ENCODE peak calls at places on chromosome 19, in four cellular contexts. M is H1, B is WTC11, F is K562. L is an unnamed sample.

GRCh38 chr19:5398693-5399057 is 56.5 kb upstream of the ZNRF4 start:
- DNase-seq in M (no peak), B (no peak), F (no peak), L (no peak)

GRCh38 chr19:14497347-14497921 is 1.5 kb upstream of the GIPC1 start:
- DNase-seq in M (no peak), B (no peak), F (no peak), L (no peak)

GRCh38 chr19:10517760-10518443 is 655 bp upstream of the S1PR5 start:
- DNase-seq in M (no peak), B (peak; percentile 65), F (peak; percentile 62), L (peak; percentile 69)

GRCh38 chr19:46646402-46646801 is 10.4 kb upstream of the GNG8 start:
- DNase-seq in M (no peak), B (no peak), F (no peak), L (no peak)

GRCh38 chr19:6730153-6730804 is 7.1 kb downstream of the GPR108 start:
- DNase-seq in M (peak; percentile 82), B (peak; percentile 94), F (peak; percentile 96), L (peak; percentile 71)

GRCh38 chr19:43619262-43620060 is at the start of gene ZNF428:
- DNase-seq in M (peak; percentile 88), B (peak; percentile 93), F (peak; percentile 93), L (peak; percentile 95)

GRCh38 chr19:16330368-16330801 is 5.8 kb downstream of the KLF2 start:
- DNase-seq in M (no peak), B (no peak), F (peak; percentile 77), L (no peak)

GRCh38 chr19:5926641-5927438 is 12.8 kb downstream of the CAPS start:
- DNase-seq in M (no peak), B (no peak), F (no peak), L (peak; percentile 83)

GRCh38 chr19:16234552-16235445 is 37.1 kb downstream of the AP1M1 start:
- DNase-seq in M (no peak), B (no peak), F (no peak), L (peak; percentile 12)

GRCh38 chr19:35715981-35716734 is 1.6 kb upstream of the KMT2B start:
- DNase-seq in M (no peak), B (no peak), F (peak; percentile 48), L (peak; percentile 81)

GRCh38 chr19:46824887-46825730 is 25.5 kb downstream of the AP2S1 start:
- DNase-seq in M (no peak), B (no peak), F (no peak), L (no peak)

GRCh38 chr19:7928741-7929701 is 3.1 kb upstream of the CTXN1 start:
- DNase-seq in M (no peak), B (peak; percentile 84), F (peak; percentile 70), L (peak; percentile 91)

GRCh38 chr19:39501340-39501739 is 2.6 kb downstream of the DLL3 start:
- DNase-seq in M (no peak), B (no peak), F (no peak), L (no peak)

GRCh38 chr19:39499932-39500331 is 1.2 kb downstream of the DLL3 start:
- DNase-seq in M (no peak), B (no peak), F (no peak), L (no peak)

GRCh38 chr19:39499082-39499642 is 415 bp downstream of the DLL3 start:
- DNase-seq in M (no peak), B (peak; percentile 66), F (no peak), L (peak; percentile 53)

GRCh38 chr19:39500543-39500942 is 1.8 kb downstream of the DLL3 start:
- DNase-seq in M (no peak), B (no peak), F (no peak), L (no peak)

DNA sequence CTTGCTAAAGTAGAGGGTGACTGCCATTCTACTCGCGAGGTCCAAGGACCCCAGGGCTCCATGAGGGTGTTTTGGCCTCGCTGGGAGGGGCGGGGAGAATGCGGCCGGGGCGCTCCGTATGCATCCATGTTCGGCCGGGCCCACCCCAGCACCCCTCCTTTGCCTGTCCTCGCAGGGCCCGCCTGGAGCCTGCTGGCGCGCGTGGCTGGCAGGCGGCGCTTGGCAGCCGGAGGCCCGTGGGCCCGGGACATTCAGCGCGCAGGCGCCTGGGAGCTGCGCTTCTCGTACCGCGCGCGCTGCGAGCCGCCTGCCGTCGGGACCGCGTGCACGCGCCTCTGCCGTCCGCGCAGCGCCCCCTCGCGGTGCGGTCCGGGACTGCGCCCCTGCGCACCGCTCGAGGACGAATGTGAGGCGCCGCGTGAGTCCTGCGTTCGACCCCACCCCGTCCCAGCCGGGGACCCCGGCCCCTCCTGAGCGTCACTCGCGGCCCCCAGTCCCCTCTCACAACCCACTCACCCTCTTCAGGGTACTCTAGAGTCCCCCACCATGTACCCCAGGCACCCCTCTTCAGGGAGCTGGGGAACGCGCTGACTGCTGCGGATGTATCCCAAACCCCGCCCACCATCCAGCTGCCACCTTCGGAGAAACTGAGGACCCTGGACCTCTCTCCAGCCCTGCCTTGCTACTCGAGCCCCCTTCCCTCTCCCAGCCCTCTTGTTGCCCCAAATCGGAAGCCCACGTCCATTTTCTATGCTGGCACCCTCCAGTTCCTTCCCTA is 4.1 kb downstream of the DLL3 start:
- DNase-seq in M (no peak), B (peak; percentile 80), F (peak; percentile 91), L (peak; percentile 91)
- TF ChIP-seq TEAD4 in M (peak; percentile 45), B (peak; percentile 97), F (peak; percentile 99), L (no peak)

DNA sequence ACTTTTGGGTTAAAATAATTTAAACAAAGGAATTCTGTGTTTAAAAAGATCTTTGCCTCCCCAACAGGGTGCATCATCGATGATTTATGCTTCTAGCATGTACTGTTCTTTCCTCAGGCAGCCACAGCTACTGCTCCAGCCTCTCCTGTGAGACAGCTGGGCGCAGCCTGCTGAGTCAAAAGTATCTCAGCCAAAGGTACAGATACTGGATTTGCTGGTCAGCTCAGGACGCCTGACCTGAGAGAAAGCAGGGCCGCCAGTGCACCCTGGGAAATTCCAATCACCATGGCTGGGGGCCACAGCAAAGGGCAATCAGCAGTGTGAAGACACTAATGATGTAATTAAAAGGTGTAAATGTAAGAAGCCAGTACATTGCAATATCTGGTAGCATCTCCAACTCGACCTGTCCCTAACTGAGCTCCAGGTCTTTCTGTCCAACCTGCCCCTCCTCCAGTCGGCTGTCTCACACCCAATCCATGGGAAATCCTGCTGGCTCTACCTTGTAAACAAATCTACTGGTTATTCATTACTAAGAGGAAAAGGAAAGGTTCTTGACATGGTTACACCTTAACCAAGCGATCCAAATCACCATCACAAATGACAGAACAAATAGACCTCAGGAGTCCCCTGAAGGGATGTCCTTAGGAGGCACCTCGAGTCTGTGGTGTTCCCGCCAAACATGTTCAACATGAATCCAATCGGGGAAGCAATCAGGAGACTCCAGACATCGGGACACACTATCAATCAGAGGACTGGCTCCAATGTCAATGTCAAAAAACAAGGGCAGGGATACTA is 7.3 kb downstream of the OPA3 start:
- DNase-seq in M (no peak), B (no peak), F (no peak), L (no peak)
- TF ChIP-seq TEAD4 in M (no peak), B (no peak), F (no peak), L (peak; percentile 57)

GRCh38 chr19:29467824-29468401 is 57.9 kb upstream of the VSTM2B start:
- DNase-seq in M (no peak), B (peak; percentile 44), F (peak; percentile 44), L (peak; percentile 37)
- TF ChIP-seq TEAD4 in M (no peak), B (no peak), F (no peak), L (no peak)

DNA sequence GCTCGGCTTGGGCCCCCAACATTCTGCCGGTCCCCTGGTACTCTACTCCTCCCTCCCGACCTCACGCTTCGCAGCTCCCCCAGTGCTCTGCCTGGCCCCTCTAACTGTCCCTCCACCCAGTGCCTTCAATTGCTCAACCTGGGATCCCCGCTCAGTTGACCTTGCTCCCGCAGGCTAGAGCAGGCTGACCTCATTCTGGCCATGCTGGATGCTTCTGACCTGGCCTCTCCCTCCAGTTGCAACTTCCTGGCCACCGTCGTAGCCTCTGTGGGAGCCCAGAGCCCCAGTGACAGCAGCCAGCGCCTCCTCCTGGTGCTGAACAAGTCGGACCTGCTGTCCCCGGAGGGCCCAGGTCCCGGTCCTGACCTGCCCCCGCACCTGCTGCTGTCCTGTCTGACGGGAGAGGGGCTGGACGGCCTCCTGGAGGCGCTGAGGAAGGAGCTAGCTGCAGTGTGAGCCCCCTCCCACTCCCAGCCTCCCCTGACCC is 3.6 kb downstream of the GTPBP3 start:
- DNase-seq in M (no peak), B (peak; percentile 40), F (no peak), L (no peak)
- TF ChIP-seq TEAD4 in M (no peak), B (no peak), F (no peak), L (no peak)

L was measured in SK-N-SH.